ENCODE peak calls at places on chromosome 19, in nine cellular contexts. O is HEK293T; N is sciatic nerve; G is ELR; H is activated gamma-delta T cell treated with anti-CD3 and anti-CD28 coated beads, Interleukin-2, amount 50 U/mL, for 16 hours; I is renal cortical epithelial cell; D is body of pancreas; C is activated T-helper 1 cell treated with Interleukin-2 at 50 U/mL for 16 hours; K is keratinocyte. E is an unnamed sample.

GRCh38 chr19:16338470-16339360 is 14.1 kb downstream of the KLF2 start:
- DNase-seq in G (peak), I (peak), C (peak), N (no peak), H (no peak), D (peak), K (no peak), O (no peak), E (peak)

GRCh38 chr19:32287811-32288227 is 57.6 kb upstream of the ZNF507 start:
- DNase-seq in H (no peak), D (peak), C (no peak), K (no peak), G (peak), N (peak), O (peak), I (peak), E (peak)

GRCh38 chr19:41646589-41647204 is 19.8 kb upstream of the CEACAM4 start:
- DNase-seq in O (peak), K (no peak), I (no peak), D (peak), H (peak), C (peak), G (peak), N (no peak), E (peak)

GRCh38 chr19:33840382-33840781 is 43.7 kb downstream of the KCTD15 start:
- DNase-seq in G (no peak), K (no peak), D (no peak), N (no peak), I (no peak), H (no peak), O (no peak), C (no peak), E (peak)

GRCh38 chr19:1408300-1409203 is 1.2 kb downstream of the DAZAP1 start:
- DNase-seq in D (peak), K (no peak), O (no peak), G (peak), I (peak), N (no peak), H (peak), C (peak), E (peak)

GRCh38 chr19:29527500-29528328 is 1.9 kb downstream of the VSTM2B start:
- DNase-seq in G (no peak), H (no peak), C (no peak), N (no peak), K (no peak), I (no peak), D (no peak), O (no peak), E (peak)

GRCh38 chr19:48190288-48191284 is 20.1 kb downstream of the ZSWIM9 start:
- DNase-seq in O (peak), D (peak), K (peak), H (peak), N (peak), G (peak), I (peak), C (peak), E (no peak)

GRCh38 chr19:13150919-13151604 is 851 bp downstream of the IER2 start:
- DNase-seq in I (no peak), K (no peak), N (no peak), C (no peak), G (peak), O (no peak), H (no peak), D (peak), E (no peak)

GRCh38 chr19:35088514-35088913 is 27.1 kb upstream of the FXYD3 start:
- DNase-seq in G (peak), I (peak), O (no peak), D (no peak), C (no peak), H (no peak), N (no peak), K (no peak), E (no peak)

GRCh38 chr19:6091771-6092291 is 18.5 kb downstream of the RFX2 start:
- DNase-seq in I (peak), O (no peak), C (no peak), N (no peak), K (no peak), D (no peak), H (no peak), G (peak), E (no peak)

GRCh38 chr19:33085570-33086128 is 4.7 kb downstream of the GPATCH1 start:
- DNase-seq in K (no peak), N (no peak), I (no peak), H (no peak), G (no peak), C (no peak), O (no peak), D (no peak), E (no peak)

GRCh38 chr19:39936020-39936419 is 1.6 kb upstream of the FCGBP start:
- DNase-seq in D (no peak), O (no peak), C (no peak), H (no peak), N (no peak), K (no peak), G (no peak), I (no peak), E (no peak)

GRCh38 chr19:45128109-45128508 is 32.7 kb downstream of the NKPD1 start:
- DNase-seq in D (no peak), I (no peak), K (no peak), O (no peak), C (no peak), N (no peak), G (no peak), H (no peak), E (no peak)

GRCh38 chr19:16789238-16789637 is 40.0 kb upstream of the SIN3B start:
- DNase-seq in N (no peak), C (no peak), K (no peak), G (no peak), I (no peak), H (no peak), D (no peak), O (no peak), E (no peak)

GRCh38 chr19:52237771-52238400 is 31.5 kb upstream of the ZNF766 start:
- DNase-seq in C (peak), I (peak), G (peak), D (peak), H (peak), K (no peak), O (no peak), N (peak), E (no peak)

GRCh38 chr19:6258812-6259311 is 20.9 kb downstream of the MLLT1 start:
- DNase-seq in D (no peak), C (no peak), N (no peak), H (no peak), K (no peak), O (no peak), G (no peak), I (no peak), E (no peak)

GRCh38 chr19:45940515-45940805 is 25.9 kb upstream of the NANOS2 start:
- DNase-seq in D (no peak), G (no peak), I (no peak), C (no peak), H (no peak), K (no peak), N (no peak), O (no peak), E (no peak)

GRCh38 chr19:46875657-46876056 is 14.9 kb downstream of the ARHGAP35 start:
- DNase-seq in N (no peak), G (no peak), C (no peak), D (no peak), H (no peak), O (no peak), K (no peak), I (no peak), E (no peak)

GRCh38 chr19:6213266-6213595 is 66.5 kb downstream of the MLLT1 start:
- DNase-seq in H (no peak), D (no peak), K (no peak), G (no peak), O (no peak), I (no peak), N (no peak), C (no peak), E (peak)

GRCh38 chr19:46211201-46211881 is 18.2 kb upstream of the IGFL1 start:
- DNase-seq in C (no peak), K (peak), I (peak), O (no peak), D (peak), G (no peak), N (no peak), H (no peak), E (no peak)

GRCh38 chr19:40365613-40366401 is 17.3 kb downstream of the PLD3 start:
- DNase-seq in D (peak), N (peak), I (peak), H (no peak), G (peak), K (no peak), C (peak), O (peak), E (peak)

GRCh38 chr19:40466219-40467006 is at the start of gene SPTBN4:
- DNase-seq in O (no peak), G (no peak), H (peak), K (no peak), C (no peak), N (peak), D (peak), I (no peak), E (peak)

E was measured in upper lobe of right lung.